ENCODE peak calls at places on chromosomes 1 and 21, in four cellular contexts. Q is AG08395, N is cardiac fibroblast, V is activated gamma-delta T cell treated with Interleukin-2 at 50 U/mL for 16 hours. E is an unnamed sample.

GRCh38 chr1:207812778-207813512 is 61.1 kb downstream of the CD46 start:
- DNase-seq in V (no peak), N (no peak), Q (no peak), E (no peak)

GRCh38 chr1:218967254-218967653 is 206.4 kb upstream of the LYPLAL1 start:
- DNase-seq in V (no peak), N (no peak), Q (no peak), E (no peak)

GRCh38 chr21:39397651-39398385 is 47.8 kb downstream of the LCA5L start:
- DNase-seq in Q (no peak), N (no peak), V (no peak), E (no peak)

GRCh38 chr1:109840011-109840629 is 70.5 kb upstream of the CSF1 start:
- DNase-seq in V (no peak), N (peak; percentile 53), Q (no peak), E (peak; percentile 4)

GRCh38 chr1:76543495-76543894 is 323.8 kb upstream of the ST6GALNAC5 start:
- DNase-seq in Q (no peak), V (no peak), N (no peak), E (no peak)

GRCh38 chr1:93680121-93681094 is 1.2 kb downstream of the BCAR3 start:
- DNase-seq in Q (peak; percentile 90), V (peak; percentile 24), N (peak; percentile 93), E (peak; percentile 97)

GRCh38 chr1:203278087-203278884 is 27.0 kb upstream of the BTG2 start:
- DNase-seq in Q (peak; percentile 86), V (no peak), N (peak; percentile 61), E (peak; percentile 92)

GRCh38 chr1:145956776-145957442 is 908 bp downstream of the LIX1L start:
- DNase-seq in Q (no peak), V (no peak), N (peak; percentile 31), E (no peak)

GRCh38 chr1:43878854-43879253 is 54.7 kb upstream of the ARTN start:
- DNase-seq in Q (no peak), N (peak; percentile 8), V (no peak), E (peak; percentile 69)

GRCh38 chr1:203076031-203076511 is 9.7 kb downstream of the MYOG start:
- DNase-seq in V (no peak), N (no peak), Q (no peak), E (peak; percentile 45)

GRCh38 chr1:8691662-8692061 is 125.8 kb downstream of the RERE start:
- DNase-seq in N (no peak), V (no peak), Q (no peak), E (no peak)

E was measured in osteoblast.